ENCODE peak calls at places on chromosomes 4 and X, in nine cellular contexts. One of them, this sample, is unnamed.
A peak's percentile ranks its signal among the peaks of the same experiment; 100 is the strongest.

GRCh38 chrX:22246620-22247019 is 26.1 kb upstream of the CBLL2 start:
- DNase-seq in IMR-90: peak; percentile 23
- DNase-seq in left lung: no peak
- DNase-seq in astrocyte: peak; percentile 79
- DNase-seq in epithelial cell of proximal tubule: peak; percentile 25
- DNase-seq in mucosa of descending colon: no peak
- DNase-seq in heart left ventricle: no peak
- DNase-seq in lower lobe of right lung: no peak
- DNase-seq in upper lobe of right lung: no peak
- DNase-seq in this sample: peak; percentile 93

GRCh38 chr4:65661469-65661868 is 8.8 kb downstream of the EPHA5 start:
- DNase-seq in epithelial cell of proximal tubule: no peak
- DNase-seq in lower lobe of right lung: peak; percentile 34
- DNase-seq in left lung: no peak
- DNase-seq in IMR-90: no peak
- DNase-seq in heart left ventricle: no peak
- DNase-seq in upper lobe of right lung: no peak
- DNase-seq in astrocyte: peak; percentile 27
- DNase-seq in mucosa of descending colon: no peak
- DNase-seq in this sample: no peak

GRCh38 chr4:84497220-84497834 is 1.8 kb downstream of the NKX6-1 start:
- DNase-seq in IMR-90: peak; percentile 2
- DNase-seq in upper lobe of right lung: no peak
- DNase-seq in left lung: peak; percentile 79
- DNase-seq in heart left ventricle: no peak
- DNase-seq in astrocyte: peak; percentile 41
- DNase-seq in epithelial cell of proximal tubule: no peak
- DNase-seq in lower lobe of right lung: no peak
- DNase-seq in mucosa of descending colon: no peak
- DNase-seq in this sample: no peak

GRCh38 chr4:4396628-4397440 is 9.9 kb downstream of the NSG1 start:
- DNase-seq in lower lobe of right lung: peak; percentile 11
- DNase-seq in left lung: no peak
- DNase-seq in upper lobe of right lung: no peak
- DNase-seq in mucosa of descending colon: no peak
- DNase-seq in heart left ventricle: no peak
- DNase-seq in IMR-90: peak; percentile 42
- DNase-seq in epithelial cell of proximal tubule: no peak
- DNase-seq in astrocyte: no peak
- DNase-seq in this sample: no peak

GRCh38 chr4:179195887-179196286 is 1753.7 kb upstream of the AGA start:
- DNase-seq in astrocyte: no peak
- DNase-seq in heart left ventricle: no peak
- DNase-seq in lower lobe of right lung: no peak
- DNase-seq in left lung: no peak
- DNase-seq in epithelial cell of proximal tubule: no peak
- DNase-seq in mucosa of descending colon: no peak
- DNase-seq in upper lobe of right lung: no peak
- DNase-seq in IMR-90: no peak
- DNase-seq in this sample: no peak

GRCh38 chrX:7055386-7056137 is 92.0 kb upstream of the STS start:
- DNase-seq in astrocyte: no peak
- DNase-seq in IMR-90: no peak
- DNase-seq in mucosa of descending colon: peak; percentile 59
- DNase-seq in epithelial cell of proximal tubule: no peak
- DNase-seq in left lung: no peak
- DNase-seq in upper lobe of right lung: no peak
- DNase-seq in heart left ventricle: no peak
- DNase-seq in lower lobe of right lung: no peak
- DNase-seq in this sample: no peak

GRCh38 chr4:108702960-108703359 is 52.6 kb downstream of the OSTC start:
- DNase-seq in lower lobe of right lung: no peak
- DNase-seq in upper lobe of right lung: no peak
- DNase-seq in epithelial cell of proximal tubule: peak; percentile 22
- DNase-seq in IMR-90: no peak
- DNase-seq in astrocyte: no peak
- DNase-seq in mucosa of descending colon: no peak
- DNase-seq in left lung: no peak
- DNase-seq in heart left ventricle: no peak
- DNase-seq in this sample: no peak

GRCh38 chrX:129529685-129530281 is 6.5 kb upstream of the SMARCA1 start:
- DNase-seq in epithelial cell of proximal tubule: no peak
- DNase-seq in upper lobe of right lung: no peak
- DNase-seq in heart left ventricle: no peak
- DNase-seq in mucosa of descending colon: no peak
- DNase-seq in lower lobe of right lung: no peak
- DNase-seq in left lung: no peak
- DNase-seq in astrocyte: peak; percentile 28
- DNase-seq in IMR-90: peak; percentile 50
- DNase-seq in this sample: peak; percentile 55

GRCh38 chrX:41095962-41096955 is 11.0 kb downstream of the USP9X start:
- DNase-seq in heart left ventricle: no peak
- DNase-seq in IMR-90: no peak
- DNase-seq in upper lobe of right lung: no peak
- DNase-seq in epithelial cell of proximal tubule: no peak
- DNase-seq in lower lobe of right lung: peak; percentile 46
- DNase-seq in left lung: no peak
- DNase-seq in astrocyte: no peak
- DNase-seq in mucosa of descending colon: no peak
- DNase-seq in this sample: no peak

GRCh38 chr4:57044996-57045395 is 65.2 kb downstream of the IGFBP7 start:
- DNase-seq in lower lobe of right lung: no peak
- DNase-seq in astrocyte: peak; percentile 81
- DNase-seq in heart left ventricle: no peak
- DNase-seq in mucosa of descending colon: no peak
- DNase-seq in epithelial cell of proximal tubule: no peak
- DNase-seq in upper lobe of right lung: no peak
- DNase-seq in left lung: no peak
- DNase-seq in IMR-90: peak; percentile 70
- DNase-seq in this sample: no peak

GRCh38 chrX:15292861-15293260 is 22.6 kb downstream of the ASB11 start:
- DNase-seq in upper lobe of right lung: no peak
- DNase-seq in astrocyte: no peak
- DNase-seq in epithelial cell of proximal tubule: no peak
- DNase-seq in heart left ventricle: no peak
- DNase-seq in lower lobe of right lung: no peak
- DNase-seq in mucosa of descending colon: no peak
- DNase-seq in IMR-90: no peak
- DNase-seq in left lung: no peak
- DNase-seq in this sample: peak; percentile 8

GRCh38 chrX:11532291-11533075 is 133.2 kb downstream of the ARHGAP6 start:
- DNase-seq in IMR-90: peak; percentile 9
- DNase-seq in upper lobe of right lung: no peak
- DNase-seq in lower lobe of right lung: no peak
- DNase-seq in heart left ventricle: no peak
- DNase-seq in epithelial cell of proximal tubule: no peak
- DNase-seq in left lung: no peak
- DNase-seq in mucosa of descending colon: no peak
- DNase-seq in astrocyte: no peak
- DNase-seq in this sample: no peak

GRCh38 chrX:24444645-24445044 is 20.4 kb upstream of the PDK3 start:
- DNase-seq in left lung: no peak
- DNase-seq in heart left ventricle: no peak
- DNase-seq in upper lobe of right lung: no peak
- DNase-seq in mucosa of descending colon: no peak
- DNase-seq in astrocyte: no peak
- DNase-seq in IMR-90: no peak
- DNase-seq in lower lobe of right lung: no peak
- DNase-seq in epithelial cell of proximal tubule: no peak
- DNase-seq in this sample: no peak

GRCh38 chr4:38279650-38280322 is 319.6 kb downstream of the PTTG2 start:
- DNase-seq in IMR-90: no peak
- DNase-seq in epithelial cell of proximal tubule: no peak
- DNase-seq in astrocyte: no peak
- DNase-seq in heart left ventricle: no peak
- DNase-seq in upper lobe of right lung: no peak
- DNase-seq in lower lobe of right lung: no peak
- DNase-seq in mucosa of descending colon: peak; percentile 88
- DNase-seq in left lung: no peak
- DNase-seq in this sample: peak; percentile 62

GRCh38 chr4:38280323-38280706 is 320.1 kb downstream of the PTTG2 start:
- DNase-seq in lower lobe of right lung: no peak
- DNase-seq in heart left ventricle: no peak
- DNase-seq in epithelial cell of proximal tubule: no peak
- DNase-seq in upper lobe of right lung: no peak
- DNase-seq in IMR-90: no peak
- DNase-seq in astrocyte: no peak
- DNase-seq in left lung: no peak
- DNase-seq in mucosa of descending colon: no peak
- DNase-seq in this sample: no peak

GRCh38 chr4:38278255-38278654 is 318.1 kb downstream of the PTTG2 start:
- DNase-seq in mucosa of descending colon: no peak
- DNase-seq in left lung: no peak
- DNase-seq in lower lobe of right lung: no peak
- DNase-seq in IMR-90: no peak
- DNase-seq in astrocyte: peak; percentile 20
- DNase-seq in epithelial cell of proximal tubule: no peak
- DNase-seq in heart left ventricle: no peak
- DNase-seq in upper lobe of right lung: no peak
- DNase-seq in this sample: no peak

GRCh38 chr4:38281416-38282071 is 321.3 kb downstream of the PTTG2 start:
- DNase-seq in astrocyte: peak; percentile 56
- DNase-seq in IMR-90: peak; percentile 14
- DNase-seq in heart left ventricle: no peak
- DNase-seq in lower lobe of right lung: no peak
- DNase-seq in left lung: no peak
- DNase-seq in upper lobe of right lung: no peak
- DNase-seq in mucosa of descending colon: no peak
- DNase-seq in epithelial cell of proximal tubule: no peak
- DNase-seq in this sample: peak; percentile 43

GRCh38 chr4:38279077-38279476 is 318.9 kb downstream of the PTTG2 start:
- DNase-seq in lower lobe of right lung: no peak
- DNase-seq in mucosa of descending colon: peak; percentile 52
- DNase-seq in left lung: no peak
- DNase-seq in heart left ventricle: no peak
- DNase-seq in epithelial cell of proximal tubule: no peak
- DNase-seq in upper lobe of right lung: no peak
- DNase-seq in IMR-90: no peak
- DNase-seq in astrocyte: no peak
- DNase-seq in this sample: no peak
- H3K4me3 ChIP-seq in lower lobe of right lung: no peak overlapping the region
- H3K4me3 ChIP-seq in mucosa of descending colon: no peak overlapping the region
- H3K4me3 ChIP-seq in left lung: no peak overlapping the region
- H3K4me3 ChIP-seq in heart left ventricle: no peak overlapping the region
- H3K4me3 ChIP-seq in epithelial cell of proximal tubule: no peak overlapping the region
- H3K4me3 ChIP-seq in upper lobe of right lung: no peak overlapping the region
- H3K4me3 ChIP-seq in IMR-90: no peak overlapping the region
- H3K4me3 ChIP-seq in astrocyte: no peak overlapping the region
- H3K4me3 ChIP-seq in this sample: no peak overlapping the region

GRCh38 chrX:52923781-52924241 is 26.7 kb downstream of the FAM156B start:
- DNase-seq in astrocyte: peak; percentile 53
- DNase-seq in epithelial cell of proximal tubule: no peak
- DNase-seq in left lung: peak; percentile 33
- DNase-seq in IMR-90: peak; percentile 69
- DNase-seq in heart left ventricle: peak; percentile 64
- DNase-seq in mucosa of descending colon: no peak
- DNase-seq in upper lobe of right lung: no peak
- DNase-seq in lower lobe of right lung: peak; percentile 53
- DNase-seq in this sample: peak; percentile 60
- H3K4me3 ChIP-seq in astrocyte: peak overlapping the region; percentile 7
- H3K4me3 ChIP-seq in epithelial cell of proximal tubule: no peak overlapping the region
- H3K4me3 ChIP-seq in left lung: no peak overlapping the region
- H3K4me3 ChIP-seq in IMR-90: no peak overlapping the region
- H3K4me3 ChIP-seq in heart left ventricle: no peak overlapping the region
- H3K4me3 ChIP-seq in mucosa of descending colon: no peak overlapping the region
- H3K4me3 ChIP-seq in upper lobe of right lung: no peak overlapping the region
- H3K4me3 ChIP-seq in lower lobe of right lung: no peak overlapping the region
- H3K4me3 ChIP-seq in this sample: no peak overlapping the region

GRCh38 chr4:140187316-140187695 is 33.3 kb upstream of the MAML3 start:
- DNase-seq in upper lobe of right lung: no peak
- DNase-seq in IMR-90: peak; percentile 33
- DNase-seq in epithelial cell of proximal tubule: no peak
- DNase-seq in heart left ventricle: no peak
- DNase-seq in astrocyte: no peak
- DNase-seq in mucosa of descending colon: no peak
- DNase-seq in left lung: no peak
- DNase-seq in lower lobe of right lung: no peak
- DNase-seq in this sample: peak; percentile 54
- H3K4me3 ChIP-seq in upper lobe of right lung: no peak overlapping the region
- H3K4me3 ChIP-seq in IMR-90: no peak overlapping the region
- H3K4me3 ChIP-seq in epithelial cell of proximal tubule: no peak overlapping the region
- H3K4me3 ChIP-seq in heart left ventricle: no peak overlapping the region
- H3K4me3 ChIP-seq in astrocyte: no peak overlapping the region
- H3K4me3 ChIP-seq in mucosa of descending colon: no peak overlapping the region
- H3K4me3 ChIP-seq in left lung: no peak overlapping the region
- H3K4me3 ChIP-seq in lower lobe of right lung: no peak overlapping the region
- H3K4me3 ChIP-seq in this sample: no peak overlapping the region

GRCh38 chr4:173703076-173703475 is 173.0 kb upstream of the HAND2 start:
- DNase-seq in epithelial cell of proximal tubule: no peak
- DNase-seq in upper lobe of right lung: no peak
- DNase-seq in IMR-90: no peak
- DNase-seq in astrocyte: no peak
- DNase-seq in left lung: no peak
- DNase-seq in lower lobe of right lung: no peak
- DNase-seq in mucosa of descending colon: no peak
- DNase-seq in heart left ventricle: no peak
- DNase-seq in this sample: no peak

GRCh38 chr4:173697840-173698239 is 167.8 kb upstream of the HAND2 start:
- DNase-seq in left lung: no peak
- DNase-seq in astrocyte: no peak
- DNase-seq in heart left ventricle: no peak
- DNase-seq in upper lobe of right lung: no peak
- DNase-seq in epithelial cell of proximal tubule: no peak
- DNase-seq in lower lobe of right lung: no peak
- DNase-seq in IMR-90: no peak
- DNase-seq in mucosa of descending colon: no peak
- DNase-seq in this sample: no peak

GRCh38 chr4:173698557-173699262 is 168.7 kb upstream of the HAND2 start:
- DNase-seq in left lung: no peak
- DNase-seq in lower lobe of right lung: no peak
- DNase-seq in epithelial cell of proximal tubule: no peak
- DNase-seq in mucosa of descending colon: no peak
- DNase-seq in astrocyte: no peak
- DNase-seq in upper lobe of right lung: no peak
- DNase-seq in IMR-90: no peak
- DNase-seq in heart left ventricle: peak; percentile 83
- DNase-seq in this sample: no peak

GRCh38 chr4:173700650-173701049 is 170.6 kb upstream of the HAND2 start:
- DNase-seq in mucosa of descending colon: no peak
- DNase-seq in epithelial cell of proximal tubule: no peak
- DNase-seq in heart left ventricle: no peak
- DNase-seq in lower lobe of right lung: no peak
- DNase-seq in IMR-90: no peak
- DNase-seq in upper lobe of right lung: no peak
- DNase-seq in astrocyte: no peak
- DNase-seq in left lung: no peak
- DNase-seq in this sample: no peak

DNA sequence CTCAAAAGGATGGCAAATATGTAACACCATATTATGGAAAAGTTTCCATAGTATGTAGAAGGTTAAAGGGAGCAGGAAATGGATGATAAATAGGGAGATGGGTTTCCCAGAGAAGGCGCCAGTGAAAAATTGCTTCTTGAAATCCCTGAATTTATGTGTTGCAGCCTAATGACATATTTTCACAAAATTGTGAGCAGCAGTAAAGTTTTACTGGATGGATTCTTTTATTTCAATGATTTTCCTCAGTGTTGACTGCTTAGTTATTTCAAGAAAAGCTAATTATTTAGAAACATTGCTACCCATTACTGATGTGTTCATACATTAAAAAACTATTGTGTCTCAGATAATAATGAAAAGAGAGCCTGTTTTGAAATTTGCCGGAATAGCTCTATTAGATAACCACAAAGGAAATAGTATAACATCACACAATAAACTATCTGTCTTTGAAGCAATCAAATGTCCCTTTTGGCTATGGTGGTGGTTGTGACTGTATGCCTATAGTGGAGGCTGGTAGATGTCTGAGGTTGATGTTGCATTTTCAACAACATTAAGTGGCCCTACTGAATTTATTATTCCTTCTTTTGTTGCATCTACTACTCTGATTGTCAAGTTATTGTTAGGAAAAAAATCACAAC is 169.9 kb upstream of the HAND2 start:
- DNase-seq in upper lobe of right lung: no peak
- DNase-seq in heart left ventricle: no peak
- DNase-seq in mucosa of descending colon: no peak
- DNase-seq in lower lobe of right lung: no peak
- DNase-seq in astrocyte: no peak
- DNase-seq in left lung: no peak
- DNase-seq in IMR-90: no peak
- DNase-seq in epithelial cell of proximal tubule: no peak
- DNase-seq in this sample: no peak
- H3K4me3 ChIP-seq in upper lobe of right lung: no peak overlapping the region
- H3K4me3 ChIP-seq in heart left ventricle: no peak overlapping the region
- H3K4me3 ChIP-seq in mucosa of descending colon: no peak overlapping the region
- H3K4me3 ChIP-seq in lower lobe of right lung: no peak overlapping the region
- H3K4me3 ChIP-seq in astrocyte: no peak overlapping the region
- H3K4me3 ChIP-seq in left lung: no peak overlapping the region
- H3K4me3 ChIP-seq in IMR-90: no peak overlapping the region
- H3K4me3 ChIP-seq in epithelial cell of proximal tubule: no peak overlapping the region
- H3K4me3 ChIP-seq in this sample: no peak overlapping the region

This sample was measured in bronchial epithelial cell.